ENCODE peak calls at places on chromosomes 13 and 19, in eight cellular contexts. A, T, I, E, O, W, Q and G are unnamed samples.

GRCh38 chr13:21934309-21934708 is 263.4 kb downstream of the FGF9 start:
- DNase-seq in T (no peak), I (no peak), Q (peak), W (no peak), A (no peak), E (no peak), O (no peak), G (peak)

GRCh38 chr13:100154835-100155463 is 66.1 kb downstream of the PCCA start:
- DNase-seq in O (no peak), E (no peak), T (no peak), I (no peak), Q (no peak), W (no peak), A (no peak), G (no peak)

GRCh38 chr19:17985037-17985818 is 18.3 kb downstream of the KCNN1 start:
- DNase-seq in E (no peak), Q (peak), T (no peak), A (no peak), O (no peak), W (no peak), I (no peak), G (no peak)

GRCh38 chr13:78325585-78325984 is 277.8 kb downstream of the POU4F1 start:
- DNase-seq in O (no peak), Q (no peak), W (no peak), A (no peak), E (no peak), T (no peak), I (no peak), G (no peak)

GRCh38 chr13:112726018-112726767 is 36.4 kb downstream of the ATP11A start:
- DNase-seq in A (no peak), Q (peak), E (no peak), I (no peak), W (no peak), O (no peak), T (no peak), G (no peak)

GRCh38 chr13:34671136-34671535 is 270.9 kb upstream of the NBEA start:
- DNase-seq in O (no peak), A (no peak), T (no peak), I (no peak), E (no peak), Q (no peak), W (peak), G (peak)

GRCh38 chr19:41930322-41930722 is 2.1 kb upstream of the ERFL start:
- DNase-seq in T (no peak), Q (no peak), A (no peak), I (no peak), E (no peak), O (no peak), W (no peak), G (no peak)

GRCh38 chr13:51330741-51331140 is 8.8 kb upstream of the SERPINE3 start:
- DNase-seq in I (peak), W (no peak), O (no peak), A (no peak), T (peak), E (no peak), Q (no peak), G (no peak)

GRCh38 chr13:26262156-26262555 is 8.2 kb downstream of the CDK8 start:
- DNase-seq in A (no peak), O (no peak), Q (no peak), E (no peak), I (no peak), T (no peak), W (no peak), G (no peak)

GRCh38 chr13:49954674-49955455 is 18.7 kb upstream of the SPRYD7 start:
- DNase-seq in E (no peak), T (no peak), O (no peak), W (no peak), I (no peak), Q (no peak), A (no peak), G (no peak)

GRCh38 chr19:6065685-6066365 is 44.5 kb downstream of the RFX2 start:
- DNase-seq in Q (peak), T (no peak), W (peak), I (no peak), E (peak), A (no peak), O (no peak), G (no peak)

GRCh38 chr13:37065893-37066526 is 6.5 kb upstream of the SUPT20H start:
- DNase-seq in E (no peak), Q (peak), W (no peak), O (no peak), A (no peak), I (no peak), T (no peak), G (no peak)

GRCh38 chr13:92590503-92590908 is 636.1 kb upstream of the GPC6 start:
- DNase-seq in I (no peak), E (no peak), W (no peak), O (no peak), A (no peak), Q (peak), T (peak), G (no peak)

GRCh38 chr13:46140044-46140443 is 35.2 kb upstream of the CPB2 start:
- DNase-seq in T (no peak), O (no peak), E (no peak), Q (no peak), I (no peak), W (no peak), A (no peak), G (no peak)

GRCh38 chr13:66329988-66330429 is 900.1 kb downstream of the PCDH9 start:
- DNase-seq in O (no peak), T (peak), E (no peak), A (no peak), W (no peak), Q (no peak), I (no peak), G (no peak)

GRCh38 chr13:89380101-89380500 is 1708.9 kb downstream of the SLITRK5 start:
- DNase-seq in A (no peak), W (no peak), I (no peak), Q (peak), E (no peak), O (no peak), T (no peak), G (no peak)